ENCODE peak calls at places on chromosomes 5 and 9, in six cellular contexts. A, P, B, Z, F and G are unnamed samples.

GRCh38 chr5:4089087-4089486 is 493.5 kb downstream of the IRX1 start:
- DNase-seq in A (no peak), P (no peak), B (no peak), Z (no peak), F (no peak), G (no peak)

GRCh38 chr5:14720236-14720923 is 55.9 kb downstream of the OTULIN start:
- DNase-seq in A (no peak), P (no peak), B (no peak), Z (peak; percentile 37), F (peak; percentile 41), G (no peak)

GRCh38 chr9:134694714-134695113 is 53.1 kb downstream of the COL5A1 start:
- DNase-seq in A (no peak), P (no peak), B (no peak), Z (no peak), F (no peak), G (no peak)

GRCh38 chr9:77131411-77131810 is 45.9 kb upstream of the VPS13A start:
- DNase-seq in A (no peak), P (peak; percentile 4), B (no peak), Z (no peak), F (no peak), G (no peak)

GRCh38 chr5:75335952-75336624 is 932 bp upstream of the HMGCR start:
- DNase-seq in A (peak; percentile 62), P (peak; percentile 79), B (peak; percentile 73), Z (peak; percentile 89), F (peak; percentile 82), G (peak; percentile 88)

GRCh38 chr5:14977058-14977640 is 105.6 kb upstream of the ANKH start:
- DNase-seq in A (no peak), P (no peak), B (no peak), Z (no peak), F (no peak), G (no peak)

GRCh38 chr5:127080001-127080478 is 6.7 kb upstream of the C5orf63 start:
- DNase-seq in A (peak; percentile 53), P (peak; percentile 53), B (no peak), Z (no peak), F (no peak), G (no peak)

GRCh38 chr9:88583901-88584596 is 49.1 kb downstream of the NXNL2 start:
- DNase-seq in A (no peak), P (no peak), B (no peak), Z (peak; percentile 65), F (no peak), G (peak; percentile 98)

GRCh38 chr9:133003671-133004090 is 25.2 kb downstream of the GFI1B start:
- DNase-seq in A (peak; percentile 70), P (no peak), B (no peak), Z (no peak), F (no peak), G (no peak)

GRCh38 chr5:173643964-173644363 is 27.5 kb upstream of the BOD1 start:
- DNase-seq in A (peak; percentile 90), P (no peak), B (no peak), Z (no peak), F (no peak), G (no peak)

GRCh38 chr5:45623855-45624254 is 72.3 kb downstream of the HCN1 start:
- DNase-seq in A (no peak), P (no peak), B (no peak), Z (no peak), F (no peak), G (no peak)

DNA sequence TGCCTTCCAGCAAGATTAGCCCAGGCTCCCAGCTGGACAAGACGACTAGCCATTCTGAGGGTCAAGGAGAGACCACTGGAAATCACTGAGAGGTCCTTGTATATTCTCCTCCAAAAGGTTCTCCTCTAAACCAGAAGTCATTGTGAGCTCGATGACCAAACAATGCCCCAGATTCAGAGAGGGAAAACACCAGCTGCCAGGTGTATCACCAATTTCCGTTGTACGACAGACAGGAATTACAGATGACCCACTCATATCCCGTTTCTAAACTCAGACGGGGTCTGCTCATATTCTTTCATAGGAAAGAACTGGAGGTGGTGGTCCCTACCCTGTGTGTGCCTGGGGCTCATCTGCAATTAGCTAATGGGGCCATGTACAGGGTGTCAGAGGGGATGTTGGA is 14.2 kb downstream of the FAXDC2 start:
- DNase-seq in A (no peak), P (no peak), B (no peak), Z (no peak), F (no peak), G (no peak)
- H3K4me1 ChIP-seq in A (no peaks in the 10 kb centered on the region), P (peaks cover 21% of the 10 kb centered on the region), B (peaks cover 18% of the 10 kb centered on the region), Z (peaks cover 5% of the 10 kb centered on the region), F (peaks cover 11% of the 10 kb centered on the region), G (peaks cover 10% of the 10 kb centered on the region)

GRCh38 chr5:73152411-73153388 is 20.3 kb upstream of the TMEM174 start:
- DNase-seq in A (peak; percentile 56), P (no peak), B (peak; percentile 6), Z (no peak), F (no peak), G (no peak)
- H3K4me3 ChIP-seq in A (no peak overlapping the region), P (no peak overlapping the region), B (no peak overlapping the region), Z (no peak overlapping the region), F (no peak overlapping the region), G (no peak overlapping the region)

DNA sequence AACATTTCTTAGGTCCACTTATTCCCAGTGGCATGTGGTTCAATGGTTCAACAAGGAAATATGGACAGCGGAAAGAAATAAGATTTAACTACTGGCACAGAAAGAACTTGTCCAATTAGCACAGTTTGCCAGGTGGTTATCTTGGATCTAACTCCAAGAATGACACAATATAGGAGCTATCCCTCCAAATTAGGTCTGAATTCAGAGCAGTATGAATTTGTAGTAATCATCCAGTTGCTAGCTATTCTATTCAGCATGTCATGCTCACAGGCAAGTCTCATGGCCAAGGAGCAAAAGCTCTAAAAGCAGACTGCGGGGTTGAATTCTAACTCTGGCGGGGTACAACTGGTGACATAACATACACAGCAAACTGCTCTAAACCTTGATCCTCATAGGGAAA is 139.2 kb downstream of the SLC24A2 start:
- DNase-seq in A (no peak), P (no peak), B (no peak), Z (no peak), F (no peak), G (no peak)
- TF ChIP-seq EZH2 in A (no peak), P (no peak), B (no peak), Z (no peak), F (no peak), G (no peak)

DNA sequence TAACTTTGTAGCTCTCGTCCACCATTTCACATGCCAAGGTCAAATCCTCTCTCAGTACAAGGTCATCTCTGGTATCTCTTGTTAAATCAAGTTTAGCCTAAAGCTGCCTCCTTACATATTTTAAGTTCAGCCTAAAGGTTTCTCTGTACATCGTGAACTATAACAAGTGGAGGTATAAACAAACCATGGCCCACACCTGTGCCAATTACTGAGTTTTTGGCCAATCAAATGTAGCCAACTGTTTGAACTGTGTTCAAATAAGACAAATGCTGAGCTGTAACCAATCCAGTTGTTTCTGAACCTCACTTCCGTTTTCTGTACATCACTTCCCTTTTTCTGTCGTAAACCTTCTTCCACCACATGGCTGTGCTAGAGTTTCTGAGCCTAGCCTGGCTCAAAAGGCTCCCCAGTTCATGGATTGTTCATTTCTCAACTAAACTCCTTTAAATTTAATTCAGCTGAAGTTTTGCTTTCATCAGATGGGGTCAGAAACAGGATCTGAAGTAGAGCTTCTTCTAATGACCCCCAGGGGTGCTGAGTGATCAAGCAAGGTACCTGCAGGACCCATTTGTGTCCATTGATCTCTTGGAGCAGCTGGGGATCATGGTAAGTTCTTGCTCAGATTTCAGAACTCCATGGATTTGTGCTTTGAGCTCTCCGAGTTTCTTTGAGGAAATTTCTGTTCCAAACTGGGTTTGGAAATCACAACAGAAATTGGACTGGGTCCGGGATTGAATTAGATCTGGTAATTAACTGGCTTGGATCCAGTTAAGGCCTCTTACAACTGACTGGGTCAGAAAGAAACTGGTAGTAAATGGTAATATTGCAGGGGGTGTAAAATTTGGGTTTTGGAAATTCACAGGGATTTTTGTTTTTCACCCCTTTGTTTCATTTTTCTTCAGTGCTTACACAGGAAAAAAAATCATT is 11.0 kb upstream of the NANS start:
- DNase-seq in A (no peak), P (no peak), B (peak; percentile 87), Z (no peak), F (peak; percentile 84), G (no peak)
- H3K4me1 ChIP-seq in A (no peaks in the 10 kb centered on the region), P (no peaks in the 10 kb centered on the region), B (peaks cover 4% of the 10 kb centered on the region), Z (no peaks in the 10 kb centered on the region), F (peaks cover 32% of the 10 kb centered on the region), G (no peaks in the 10 kb centered on the region)